ENCODE peak calls at places on chromosomes 2 and 18, in five cellular contexts. T, H, P, X and U are unnamed samples.

GRCh38 chr2:165793161-165793778 is 777 bp downstream of the GALNT3 start:
- DNase-seq in H (no peak), X (peak; percentile 63), T (no peak), P (no peak), U (no peak)

GRCh38 chr2:3449106-3449505 is 69.6 kb downstream of the TRAPPC12 start:
- DNase-seq in X (no peak), P (no peak), T (no peak), H (peak; percentile 69), U (no peak)

GRCh38 chr2:147250652-147251356 is 594.0 kb upstream of the ACVR2A start:
- DNase-seq in T (no peak), X (no peak), H (no peak), P (no peak), U (no peak)

GRCh38 chr18:44938396-44939036 is 257.8 kb downstream of the SETBP1 start:
- DNase-seq in T (no peak), P (no peak), H (no peak), X (no peak), U (no peak)

GRCh38 chr2:212022966-212023365 is 515.6 kb downstream of the ERBB4 start:
- DNase-seq in H (no peak), P (no peak), T (no peak), X (no peak), U (peak; percentile 55)

GRCh38 chr2:230640540-230641011 is 72.1 kb upstream of the CAB39 start:
- DNase-seq in T (peak; percentile 58), H (peak; percentile 52), X (no peak), P (no peak), U (peak; percentile 84)

GRCh38 chr18:47912343-47912742 is 18.1 kb downstream of the SMAD2 start:
- DNase-seq in P (no peak), H (peak; percentile 34), X (no peak), T (no peak), U (no peak)

GRCh38 chr2:174335605-174336402 is 1.1 kb downstream of the SP9 start:
- DNase-seq in P (no peak), T (no peak), H (no peak), X (peak; percentile 81), U (no peak)

GRCh38 chr18:29594494-29594893 is 1417.6 kb upstream of the CDH2 start:
- DNase-seq in P (no peak), H (no peak), X (no peak), T (no peak), U (no peak)

GRCh38 chr2:39696838-39697237 is 31.1 kb downstream of the TMEM178A start:
- DNase-seq in P (no peak), H (peak; percentile 91), T (peak; percentile 87), X (no peak), U (peak; percentile 87)

GRCh38 chr2:124039032-124039431 is 13.9 kb downstream of the CNTNAP5 start:
- DNase-seq in H (no peak), T (no peak), P (no peak), X (no peak), U (no peak)

GRCh38 chr2:38702413-38702812 is 36.5 kb downstream of the GALM start:
- DNase-seq in P (no peak), X (no peak), T (peak; percentile 64), H (peak; percentile 80), U (peak; percentile 95)

GRCh38 chr2:43131051-43131889 is 95.1 kb downstream of the ZFP36L2 start:
- DNase-seq in T (peak; percentile 90), P (peak; percentile 69), X (peak; percentile 48), H (peak; percentile 88), U (peak; percentile 92)

GRCh38 chr2:229407170-229407569 is 136.1 kb upstream of the PID1 start:
- DNase-seq in X (no peak), T (peak; percentile 83), H (peak; percentile 99), P (no peak), U (peak; percentile 74)

GRCh38 chr2:164763431-164763830 is 78.2 kb downstream of the COBLL1 start:
- DNase-seq in T (no peak), P (no peak), H (no peak), X (no peak), U (no peak)

GRCh38 chr2:162914161-162914560 is 75.6 kb upstream of the KCNH7 start:
- DNase-seq in H (no peak), P (no peak), X (no peak), T (no peak), U (no peak)

GRCh38 chr2:96144481-96145027 is 686 bp downstream of the DUSP2 start:
- DNase-seq in X (no peak), H (no peak), P (peak; percentile 21), T (no peak), U (no peak)

GRCh38 chr2:203534486-203535077 is 519 bp downstream of the RAPH1 start:
- DNase-seq in X (no peak), P (peak; percentile 3), H (peak; percentile 34), T (no peak), U (no peak)

GRCh38 chr2:37326285-37326684 is 1.7 kb upstream of the PRKD3 start:
- DNase-seq in P (no peak), T (peak; percentile 21), X (no peak), H (peak; percentile 93), U (peak; percentile 86)

GRCh38 chr2:221817052-221817451 is 244.9 kb upstream of the EPHA4 start:
- DNase-seq in X (no peak), P (no peak), H (no peak), T (peak; percentile 62), U (no peak)

GRCh38 chr2:3025984-3026383 is 351.6 kb downstream of the EIPR1 start:
- DNase-seq in P (no peak), H (no peak), T (no peak), X (peak; percentile 30), U (no peak)

GRCh38 chr2:164910091-164910899 is 45.0 kb downstream of the SLC38A11 start:
- DNase-seq in P (no peak), T (peak; percentile 86), H (peak; percentile 94), X (no peak), U (peak; percentile 77)

GRCh38 chr2:241142063-241142462 is 7.2 kb downstream of the PASK start:
- DNase-seq in H (no peak), P (no peak), T (no peak), X (no peak), U (no peak)

GRCh38 chr2:224369028-224369632 is 32.8 kb downstream of the FAM124B start:
- DNase-seq in T (peak; percentile 41), P (no peak), H (peak; percentile 68), X (no peak), U (peak; percentile 49)

GRCh38 chr2:4368907-4369306 is 665.5 kb downstream of the DCDC2C start:
- DNase-seq in H (no peak), X (no peak), P (no peak), T (no peak), U (no peak)

GRCh38 chr2:72130671-72131360 is 16.8 kb downstream of the CYP26B1 start:
- DNase-seq in H (no peak), X (peak; percentile 62), T (no peak), P (no peak), U (no peak)

GRCh38 chr18:10590412-10590811 is 64.6 kb downstream of the NAPG start:
- DNase-seq in X (no peak), T (no peak), P (no peak), H (no peak), U (no peak)

GRCh38 chr2:152500336-152500735 is 165.4 kb downstream of the FMNL2 start:
- DNase-seq in H (no peak), X (no peak), T (no peak), P (no peak), U (no peak)

GRCh38 chr2:17373736-17374135 is 144.5 kb downstream of the RAD51AP2 start:
- DNase-seq in X (no peak), T (no peak), P (no peak), H (peak; percentile 60), U (peak; percentile 49)

GRCh38 chr2:241218131-241219029 is 29.9 kb downstream of the ANO7 start:
- DNase-seq in X (peak; percentile 75), P (peak; percentile 18), T (peak; percentile 43), H (peak; percentile 13), U (peak; percentile 31)